ENCODE peak calls at places on chromosomes 11 and 22, in nine cellular contexts. W, U, Q, T, F, V, G, N and K are unnamed samples.

GRCh38 chr11:34483475-34483874 is 30.1 kb downstream of the ELF5 start:
- DNase-seq in W (no peak), G (no peak), N (no peak), V (no peak), T (no peak), U (no peak), F (no peak), Q (no peak), K (no peak)

GRCh38 chr11:65058012-65058411 is 341 bp downstream of the NAALADL1 start:
- DNase-seq in G (no peak), U (no peak), W (no peak), T (no peak), F (no peak), V (no peak), Q (no peak), N (no peak), K (no peak)

GRCh38 chr11:44324787-44325525 is 15.0 kb upstream of the ALX4 start:
- DNase-seq in W (no peak), F (peak), Q (no peak), G (no peak), V (no peak), T (no peak), U (no peak), N (no peak), K (no peak)

GRCh38 chr11:8038393-8038792 is 42.6 kb upstream of the TUB start:
- DNase-seq in T (no peak), U (no peak), V (no peak), N (no peak), W (peak), F (peak), G (no peak), Q (no peak), K (no peak)

GRCh38 chr11:133810766-133811165 is 34.5 kb downstream of the SPATA19 start:
- DNase-seq in V (no peak), T (no peak), W (no peak), U (no peak), Q (no peak), N (no peak), F (no peak), G (no peak), K (no peak)

GRCh38 chr11:119791701-119792151 is 62.7 kb upstream of the NECTIN1 start:
- DNase-seq in W (peak), N (peak), F (no peak), U (no peak), G (no peak), T (no peak), Q (no peak), V (no peak), K (no peak)

GRCh38 chr11:92979176-92979575 is 9.7 kb downstream of the MTNR1B start:
- DNase-seq in U (no peak), G (no peak), W (no peak), V (no peak), T (no peak), N (peak), Q (no peak), F (no peak), K (peak)

GRCh38 chr11:46247090-46247489 is 30.4 kb upstream of the CREB3L1 start:
- DNase-seq in V (no peak), N (peak), U (no peak), T (no peak), F (no peak), G (no peak), Q (no peak), W (no peak), K (no peak)

GRCh38 chr11:6418199-6418957 is 516 bp downstream of the APBB1 start:
- DNase-seq in N (no peak), U (no peak), T (peak), V (peak), W (peak), Q (no peak), G (no peak), F (peak), K (peak)

GRCh38 chr22:39287076-39287743 is 32.2 kb downstream of the RPL3 start:
- DNase-seq in T (no peak), F (no peak), W (peak), N (no peak), V (no peak), Q (no peak), G (no peak), U (no peak), K (no peak)

GRCh38 chr22:26066534-26066933 is 102.7 kb upstream of the SEZ6L start:
- DNase-seq in Q (no peak), W (no peak), F (peak), U (peak), G (no peak), N (no peak), T (peak), V (no peak), K (no peak)

GRCh38 chr11:69552951-69553350 is 71.5 kb downstream of the LINC01488 start:
- DNase-seq in Q (no peak), G (no peak), N (no peak), F (no peak), U (no peak), V (no peak), T (no peak), W (peak), K (no peak)

GRCh38 chr11:73795925-73796632 is 8.4 kb downstream of the MRPL48 start:
- DNase-seq in F (no peak), T (no peak), W (no peak), U (no peak), N (no peak), G (no peak), V (no peak), Q (no peak), K (peak)

GRCh38 chr11:14249121-14249963 is 109.6 kb downstream of the RRAS2 start:
- DNase-seq in W (peak), U (no peak), T (peak), V (peak), F (peak), Q (peak), G (peak), N (peak), K (peak)

GRCh38 chr11:35285471-35285870 is 133.9 kb downstream of the SLC1A2 start:
- DNase-seq in T (no peak), U (no peak), W (no peak), V (no peak), N (no peak), G (no peak), Q (no peak), F (no peak), K (no peak)

GRCh38 chr11:69819541-69820070 is 390 bp upstream of the FGF3 start:
- DNase-seq in V (no peak), T (no peak), N (no peak), W (no peak), Q (no peak), G (no peak), F (no peak), U (no peak), K (peak)

GRCh38 chr11:8913961-8914660 is 3.1 kb downstream of the AKIP1 start:
- DNase-seq in V (peak), Q (peak), W (no peak), N (peak), F (peak), T (peak), U (no peak), G (peak), K (peak)

GRCh38 chr11:64842851-64843841 is 1.3 kb downstream of the CDC42BPG start:
- DNase-seq in N (peak), U (no peak), W (peak), G (no peak), Q (no peak), T (no peak), F (no peak), V (no peak), K (no peak)

GRCh38 chr11:28833169-28833568 is 725.0 kb downstream of the METTL15 start:
- DNase-seq in F (no peak), G (no peak), Q (no peak), T (no peak), U (no peak), V (no peak), W (no peak), N (peak), K (no peak)

GRCh38 chr11:66420671-66421476 is at the start of gene NPAS4:
- DNase-seq in V (peak), U (no peak), G (no peak), T (no peak), W (no peak), Q (no peak), F (peak), N (no peak), K (peak)

GRCh38 chr11:115643491-115643995 is 139.3 kb upstream of the CADM1 start:
- DNase-seq in W (no peak), G (no peak), T (no peak), U (no peak), F (no peak), Q (no peak), N (no peak), V (no peak), K (no peak)

GRCh38 chr11:115784796-115785521 is 280.7 kb upstream of the CADM1 start:
- DNase-seq in Q (no peak), T (no peak), W (peak), G (no peak), V (no peak), U (no peak), N (no peak), F (peak), K (peak)

GRCh38 chr11:79170289-79170688 is 270.5 kb downstream of the TENM4 start:
- DNase-seq in F (no peak), W (no peak), U (no peak), V (no peak), T (no peak), Q (no peak), N (no peak), G (no peak), K (no peak)

GRCh38 chr22:42074153-42074750 is at the start of gene PHETA2:
- DNase-seq in T (peak), U (no peak), G (peak), W (peak), Q (peak), F (no peak), N (no peak), V (peak), K (no peak)

GRCh38 chr11:102199673-102200072 is 89.4 kb downstream of the YAP1 start:
- DNase-seq in W (no peak), U (no peak), V (no peak), G (no peak), T (no peak), Q (no peak), N (no peak), F (no peak), K (no peak)

GRCh38 chr11:108562746-108563581 is 30.6 kb downstream of the EXPH5 start:
- DNase-seq in T (no peak), N (no peak), U (no peak), G (no peak), V (no peak), Q (no peak), F (no peak), W (no peak), K (no peak)

GRCh38 chr11:102836290-102836875 is 7.0 kb downstream of the MMP3 start:
- DNase-seq in W (no peak), T (no peak), U (no peak), N (no peak), G (no peak), V (no peak), F (no peak), Q (no peak), K (no peak)

GRCh38 chr22:44188986-44189630 is 8.4 kb downstream of the PARVG start:
- DNase-seq in V (no peak), N (no peak), W (peak), G (no peak), U (no peak), F (no peak), Q (no peak), T (no peak), K (no peak)

GRCh38 chr11:17479284-17480214 is 2.9 kb upstream of the ABCC8 start:
- DNase-seq in V (no peak), F (peak), G (no peak), Q (no peak), W (no peak), N (peak), T (peak), U (no peak), K (peak)

GRCh38 chr11:4430060-4430459 is 19.0 kb upstream of the OR52K2 start:
- DNase-seq in T (no peak), Q (no peak), G (no peak), F (no peak), N (no peak), V (no peak), U (no peak), W (no peak), K (no peak)

GRCh38 chr22:49664371-49664881 is 163.2 kb downstream of the BRD1 start:
- DNase-seq in G (no peak), F (no peak), W (no peak), Q (no peak), N (no peak), U (no peak), T (no peak), V (no peak), K (no peak)

GRCh38 chr11:79438631-79439429 is 2.0 kb downstream of the TENM4 start:
- DNase-seq in G (no peak), V (no peak), F (peak), W (no peak), N (no peak), T (peak), U (no peak), Q (no peak), K (peak)

GRCh38 chr11:65915821-65916251 is 3.0 kb downstream of the C11orf68 start:
- DNase-seq in W (peak), G (no peak), F (no peak), U (no peak), T (no peak), N (peak), V (no peak), Q (no peak), K (peak)

GRCh38 chr11:125990244-125990643 is 44.4 kb downstream of the VSIG10L2 start:
- DNase-seq in V (peak), T (no peak), G (no peak), N (peak), U (no peak), W (no peak), Q (no peak), F (peak), K (no peak)

GRCh38 chr22:37263966-37264887 is 18.1 kb upstream of the CYTH4 start:
- DNase-seq in F (no peak), W (peak), G (no peak), N (no peak), V (no peak), U (no peak), Q (no peak), T (no peak), K (no peak)

GRCh38 chr11:75330279-75330678 is 21.2 kb downstream of the ARRB1 start:
- DNase-seq in N (no peak), U (no peak), W (no peak), V (no peak), G (no peak), T (no peak), F (no peak), Q (no peak), K (no peak)